ENCODE peak calls at places on chromosomes 16 and 17, in seven cellular contexts. Q is T-cell; P is adrenal gland; X is central memory CD4-positive, alpha-beta T cell; B is C1 segment of cervical spinal cord; C is heart left ventricle; E is mucosa of descending colon. S is an unnamed sample.

GRCh38 chr17:63526861-63527260 is 3.7 kb downstream of the KCNH6 start:
- DNase-seq in C (no peak), Q (no peak), B (no peak), X (no peak), E (no peak), P (no peak), S (no peak)

GRCh38 chr17:17675925-17676534 is 5.2 kb upstream of the RAI1 start:
- DNase-seq in P (no peak), X (peak; percentile 19), Q (no peak), C (no peak), B (no peak), E (no peak), S (peak; percentile 57)

GRCh38 chr17:58759522-58759921 is 3.9 kb downstream of the PPM1E start:
- DNase-seq in C (no peak), Q (no peak), X (no peak), E (no peak), B (no peak), P (no peak), S (no peak)

GRCh38 chr17:75820411-75821080 is 23.7 kb downstream of the UNC13D start:
- DNase-seq in Q (no peak), X (no peak), P (no peak), B (no peak), E (no peak), C (no peak), S (no peak)

GRCh38 chr16:18803569-18804462 is 2.5 kb upstream of the ARL6IP1 start:
- DNase-seq in C (no peak), P (no peak), Q (no peak), X (no peak), E (no peak), B (no peak), S (no peak)

GRCh38 chr17:60637683-60638082 is 37.7 kb downstream of the PPM1D start:
- DNase-seq in E (no peak), Q (no peak), X (no peak), B (no peak), C (no peak), P (no peak), S (no peak)

GRCh38 chr17:43043306-43043705 is 18.3 kb downstream of the RND2 start:
- DNase-seq in C (no peak), B (no peak), X (no peak), Q (no peak), E (no peak), P (no peak), S (no peak)

GRCh38 chr16:4636196-4636595 is 11.6 kb downstream of the MGRN1 start:
- DNase-seq in X (no peak), Q (no peak), B (no peak), C (no peak), P (no peak), E (no peak), S (no peak)

GRCh38 chr17:69175812-69176517 is 34.3 kb upstream of the ABCA6 start:
- DNase-seq in P (no peak), X (no peak), B (no peak), C (no peak), E (no peak), Q (no peak), S (no peak)

GRCh38 chr17:50480854-50481490 is 2.3 kb downstream of the RSAD1 start:
- DNase-seq in Q (no peak), E (no peak), P (no peak), C (no peak), X (no peak), B (no peak), S (no peak)

GRCh38 chr17:7441202-7441705 is 1.9 kb downstream of the FGF11 start:
- DNase-seq in B (no peak), C (peak; percentile 15), X (no peak), Q (no peak), P (peak; percentile 74), E (no peak), S (no peak)

GRCh38 chr16:54447606-54448440 is 161.2 kb upstream of the IRX3 start:
- DNase-seq in C (no peak), E (no peak), Q (no peak), X (no peak), B (no peak), P (peak; percentile 35), S (no peak)

GRCh38 chr16:27244363-27244755 is 24.2 kb downstream of the NSMCE1 start:
- DNase-seq in B (no peak), Q (no peak), E (no peak), P (no peak), X (no peak), C (no peak), S (no peak)

GRCh38 chr17:38727661-38728220 is 2.4 kb upstream of the CISD3 start:
- DNase-seq in C (no peak), P (peak; percentile 44), X (peak; percentile 61), E (no peak), Q (peak; percentile 43), B (no peak), S (no peak)

GRCh38 chr17:34692932-34693331 is 113.5 kb downstream of the TMEM132E start:
- DNase-seq in Q (no peak), P (no peak), X (no peak), E (no peak), C (no peak), B (no peak), S (no peak)

GRCh38 chr17:71926746-71927398 is 193.9 kb upstream of the SOX9 start:
- DNase-seq in X (no peak), P (no peak), E (no peak), B (no peak), Q (no peak), C (no peak), S (no peak)

GRCh38 chr17:19718613-19719364 is 2.4 kb upstream of the SLC47A2 start:
- DNase-seq in P (peak; percentile 38), C (no peak), Q (no peak), B (no peak), E (no peak), X (no peak), S (no peak)

GRCh38 chr17:30170415-30170987 is 53.9 kb downstream of the NSRP1 start:
- DNase-seq in P (no peak), Q (no peak), E (no peak), B (no peak), X (no peak), C (no peak), S (no peak)

GRCh38 chr16:8583712-8584111 is 6.6 kb downstream of the TMEM114 start:
- DNase-seq in P (no peak), Q (no peak), X (no peak), C (no peak), E (no peak), B (no peak), S (no peak)

GRCh38 chr17:58520843-58521430 is 6.5 kb upstream of the MTMR4 start:
- DNase-seq in C (no peak), E (no peak), X (no peak), Q (no peak), P (no peak), B (no peak), S (peak; percentile 66)

GRCh38 chr16:80346160-80346632 is 194.6 kb upstream of the DYNLRB2 start:
- DNase-seq in C (no peak), B (no peak), Q (no peak), P (no peak), E (no peak), X (no peak), S (no peak)

GRCh38 chr17:27247958-27248342 is 46.0 kb upstream of the WSB1 start:
- DNase-seq in B (no peak), P (no peak), E (no peak), X (no peak), C (no peak), Q (no peak), S (no peak)

GRCh38 chr17:33366998-33367397 is 73.9 kb upstream of the ASIC2 start:
- DNase-seq in P (peak; percentile 49), B (no peak), C (no peak), E (no peak), X (no peak), Q (no peak), S (no peak)

GRCh38 chr17:65023791-65024190 is 32.7 kb downstream of the GNA13 start:
- DNase-seq in B (no peak), E (no peak), C (no peak), P (no peak), X (no peak), Q (no peak), S (no peak)

GRCh38 chr17:32870969-32871368 is 6.0 kb downstream of the MYO1D start:
- DNase-seq in P (no peak), X (no peak), B (no peak), C (no peak), E (no peak), Q (no peak), S (no peak)

GRCh38 chr16:77117687-77118086 is 73.3 kb upstream of the MON1B start:
- DNase-seq in B (no peak), P (no peak), E (no peak), Q (no peak), C (no peak), X (no peak), S (no peak)

GRCh38 chr16:30473231-30474061 is 904 bp downstream of the ITGAL start:
- DNase-seq in B (no peak), E (peak; percentile 31), P (no peak), X (peak; percentile 36), C (no peak), Q (peak; percentile 39), S (no peak)

GRCh38 chr17:7080445-7081041 is 492 bp upstream of the CLEC10A start:
- DNase-seq in P (no peak), X (no peak), C (peak; percentile 69), B (no peak), E (no peak), Q (no peak), S (no peak)

GRCh38 chr17:74185786-74186185 is 17.7 kb upstream of the RPL38 start:
- DNase-seq in E (no peak), X (no peak), B (no peak), C (no peak), Q (no peak), P (no peak), S (no peak)

GRCh38 chr16:68069511-68070248 is 15.5 kb upstream of the NFATC3 start:
- DNase-seq in E (peak; percentile 81), C (peak; percentile 78), Q (peak; percentile 48), X (peak; percentile 65), B (no peak), P (peak; percentile 46), S (no peak)